ENCODE peak calls at places on chromosomes 16 and 17, in seven cellular contexts. T, B, Y, K, J, N and G are unnamed samples.

GRCh38 chr17:81365601-81366585 is 29.4 kb upstream of the BAHCC1 start:
- DNase-seq in Y (peak; percentile 29), B (peak; percentile 85), T (peak; percentile 20), J (no peak), N (no peak), K (peak; percentile 68), G (no peak)

GRCh38 chr17:75439287-75439686 is 17.1 kb upstream of the TMEM94 start:
- DNase-seq in Y (no peak), N (no peak), B (no peak), J (no peak), T (no peak), K (no peak), G (no peak)

GRCh38 chr16:79949417-79949816 is 348.9 kb upstream of the MAF start:
- DNase-seq in N (no peak), K (no peak), T (no peak), J (no peak), B (no peak), Y (no peak), G (no peak)

GRCh38 chr17:75776399-75777242 is 8.0 kb upstream of the UNK start:
- DNase-seq in B (peak; percentile 65), Y (no peak), K (peak; percentile 55), N (no peak), J (peak; percentile 16), T (peak; percentile 43), G (no peak)

GRCh38 chr16:67447508-67448076 is 16.7 kb downstream of the HSD11B2 start:
- DNase-seq in B (peak; percentile 89), Y (peak; percentile 71), J (no peak), K (peak; percentile 77), T (peak; percentile 80), N (no peak), G (no peak)

GRCh38 chr17:49401971-49402491 is 12.7 kb downstream of the PHB1 start:
- DNase-seq in N (no peak), B (no peak), Y (no peak), J (peak; percentile 33), K (no peak), T (no peak), G (no peak)

GRCh38 chr17:3808701-3809100 is 7.7 kb upstream of the ITGAE start:
- DNase-seq in J (no peak), K (no peak), N (no peak), B (no peak), T (no peak), Y (no peak), G (no peak)

GRCh38 chr17:30975042-30975820 is 4.4 kb downstream of the RNF135 start:
- DNase-seq in Y (peak; percentile 20), N (no peak), B (no peak), J (peak; percentile 19), T (no peak), K (no peak), G (no peak)

GRCh38 chr17:69448431-69449102 is 34.1 kb downstream of the MAP2K6 start:
- DNase-seq in Y (peak; percentile 96), B (peak; percentile 22), J (no peak), K (no peak), N (no peak), T (no peak), G (peak; percentile 8)

GRCh38 chr16:9102943-9103342 is 11.5 kb downstream of the HAPSTR1 start:
- DNase-seq in N (no peak), T (no peak), Y (no peak), B (no peak), K (peak; percentile 65), J (no peak), G (no peak)

GRCh38 chr17:83125515-83126274 is 46.3 kb downstream of the METRNL start:
- DNase-seq in T (peak; percentile 97), K (peak; percentile 64), N (no peak), Y (peak; percentile 30), J (peak; percentile 74), B (no peak), G (no peak)

GRCh38 chr16:87979352-87979751 is 28.1 kb downstream of the BANP start:
- DNase-seq in N (no peak), Y (no peak), B (no peak), K (no peak), T (no peak), J (no peak), G (no peak)

GRCh38 chr16:17963185-17963836 is 373.2 kb downstream of the NPIPA8 start:
- DNase-seq in J (no peak), N (no peak), K (no peak), Y (no peak), B (no peak), T (peak; percentile 18), G (no peak)

GRCh38 chr17:83144421-83145357 is 65.3 kb downstream of the METRNL start:
- DNase-seq in T (no peak), N (no peak), B (peak; percentile 51), J (peak; percentile 84), K (no peak), Y (no peak), G (no peak)

GRCh38 chr17:55606431-55606830 is 95.2 kb upstream of the SMIM36 start:
- DNase-seq in Y (no peak), B (peak; percentile 47), T (no peak), K (no peak), J (no peak), N (no peak), G (no peak)

GRCh38 chr17:7557825-7558543 is 566 bp upstream of the TNFSF13 start:
- DNase-seq in Y (peak; percentile 93), J (peak; percentile 89), N (no peak), K (no peak), T (peak; percentile 97), B (peak; percentile 95), G (peak; percentile 73)

GRCh38 chr16:78383118-78383517 is 283.7 kb downstream of the WWOX start:
- DNase-seq in K (no peak), Y (no peak), B (no peak), T (no peak), J (no peak), N (no peak), G (no peak)

GRCh38 chr17:31499771-31500554 is 108.5 kb downstream of the RAB11FIP4 start:
- DNase-seq in Y (peak; percentile 62), J (peak; percentile 85), K (no peak), B (peak; percentile 40), T (peak; percentile 57), N (no peak), G (no peak)

GRCh38 chr17:63542218-63542545 is 8.1 kb upstream of the DCAF7 start:
- DNase-seq in J (no peak), Y (no peak), N (no peak), T (no peak), K (no peak), B (no peak), G (no peak)

GRCh38 chr17:35790826-35791225 is 4.6 kb downstream of the MMP28 start:
- DNase-seq in Y (no peak), T (no peak), J (no peak), N (no peak), K (no peak), B (no peak), G (no peak)

GRCh38 chr16:71807905-71808592 is 585 bp downstream of the AP1G1 start:
- DNase-seq in B (peak; percentile 19), K (peak; percentile 63), T (no peak), Y (no peak), J (no peak), N (no peak), G (peak; percentile 14)

GRCh38 chr17:77543779-77544178 is 403.0 kb downstream of the SEC14L1 start:
- DNase-seq in K (no peak), Y (no peak), T (no peak), N (no peak), J (no peak), B (no peak), G (no peak)

GRCh38 chr17:21089145-21089544 is 37.6 kb upstream of the DHRS7B start:
- DNase-seq in T (no peak), N (no peak), B (no peak), Y (no peak), J (no peak), K (no peak), G (no peak)